ENCODE peak calls at places on chromosomes 16 and 17, in four cellular contexts. U, I, X and G are unnamed samples.

GRCh38 chr17:8282345-8282744 is 6.1 kb upstream of the RANGRF start:
- DNase-seq in U (no peak), I (no peak), X (no peak), G (no peak)

GRCh38 chr17:27793168-27793905 is 7.0 kb downstream of the NOS2 start:
- DNase-seq in U (no peak), I (peak), X (peak), G (peak)

GRCh38 chr17:46072998-46073397 is 73.9 kb downstream of the STH start:
- DNase-seq in U (peak), I (peak), X (no peak), G (no peak)

GRCh38 chr17:18224053-18224427 is 1.4 kb upstream of the LLGL1 start:
- DNase-seq in U (no peak), I (no peak), X (no peak), G (peak)

GRCh38 chr16:66735891-66736290 is 15.5 kb downstream of the DYNC1LI2 start:
- DNase-seq in U (no peak), I (no peak), X (no peak), G (no peak)

GRCh38 chr16:57260294-57260929 is 15.4 kb downstream of the ARL2BP start:
- DNase-seq in U (peak), I (peak), X (peak), G (peak)

GRCh38 chr17:77829871-77830799 is 128.4 kb upstream of the TNRC6C start:
- DNase-seq in U (peak), I (no peak), X (no peak), G (no peak)

GRCh38 chr16:87016636-87017035 is 300.6 kb downstream of the C16orf95 start:
- DNase-seq in U (no peak), I (no peak), X (no peak), G (no peak)

GRCh38 chr17:40803617-40804082 is 3.9 kb upstream of the KRT28 start:
- DNase-seq in U (peak), I (peak), X (peak), G (peak)

GRCh38 chr17:45307290-45308015 is 9.4 kb downstream of the MAP3K14 start:
- DNase-seq in U (peak), I (no peak), X (no peak), G (no peak)

GRCh38 chr16:66342294-66342900 is 24.1 kb upstream of the CDH5 start:
- DNase-seq in U (no peak), I (peak), X (peak), G (peak)

GRCh38 chr17:57447357-57448019 is 191.2 kb downstream of the MSI2 start:
- DNase-seq in U (no peak), I (no peak), X (no peak), G (no peak)

GRCh38 chr17:82103588-82104451 is 5.8 kb upstream of the FASN start:
- DNase-seq in U (no peak), I (peak), X (peak), G (peak)

GRCh38 chr17:43570518-43570928 is 24.4 kb upstream of the ETV4 start:
- DNase-seq in U (peak), I (no peak), X (no peak), G (no peak)

GRCh38 chr17:19833914-19834313 is 33.8 kb downstream of the ULK2 start:
- DNase-seq in U (peak), I (peak), X (no peak), G (no peak)

GRCh38 chr16:81581107-81581506 is 136.5 kb downstream of the CMIP start:
- DNase-seq in U (no peak), I (no peak), X (no peak), G (no peak)

GRCh38 chr17:12415031-12415430 is 250.7 kb upstream of the MYOCD start:
- DNase-seq in U (peak), I (peak), X (no peak), G (peak)

GRCh38 chr17:64498308-64499203 is 1.7 kb upstream of the POLG2 start:
- DNase-seq in U (no peak), I (no peak), X (no peak), G (no peak)

GRCh38 chr16:65038125-65038524 is 83.7 kb downstream of the CDH11 start:
- DNase-seq in U (peak), I (peak), X (no peak), G (no peak)

GRCh38 chr17:35432176-35433074 is at the start of gene SLFN12:
- DNase-seq in U (peak), I (peak), X (peak), G (peak)

GRCh38 chr16:28549301-28549899 is 4.3 kb upstream of the SGF29 start:
- DNase-seq in U (peak), I (no peak), X (no peak), G (no peak)

GRCh38 chr17:77266891-77267341 is 126.1 kb downstream of the SEC14L1 start:
- DNase-seq in U (peak), I (peak), X (peak), G (peak)

GRCh38 chr17:22694362-22695227 is 1002.3 kb downstream of the KCNJ18 start:
- DNase-seq in U (no peak), I (no peak), X (peak), G (no peak)

GRCh38 chr17:31068291-31068690 is 26.5 kb upstream of the NF1 start:
- DNase-seq in U (peak), I (peak), X (peak), G (peak)

GRCh38 chr16:15539197-15539596 is 103.8 kb downstream of the MARF1 start:
- DNase-seq in U (no peak), I (peak), X (peak), G (peak)

GRCh38 chr17:72387487-72387886 is 266.7 kb downstream of the SOX9 start:
- DNase-seq in U (peak), I (peak), X (no peak), G (no peak)

GRCh38 chr17:77445908-77446535 is 305.3 kb downstream of the SEC14L1 start:
- DNase-seq in U (peak), I (no peak), X (no peak), G (no peak)

GRCh38 chr16:88700322-88700635 is 5.9 kb downstream of the RNF166 start:
- DNase-seq in U (no peak), I (no peak), X (no peak), G (no peak)

GRCh38 chr17:42720996-42721583 is 23.8 kb downstream of the EZH1 start:
- DNase-seq in U (peak), I (peak), X (no peak), G (no peak)

GRCh38 chr16:68737730-68738590 is 868 bp downstream of the CDH1 start:
- DNase-seq in U (no peak), I (no peak), X (peak), G (no peak)

GRCh38 chr16:1133810-1134520 is 18.9 kb upstream of the CACNA1H start:
- DNase-seq in U (no peak), I (no peak), X (no peak), G (no peak)
- H4K5ac ChIP-seq in U (no peak), I (no peak), X (no peak), G (no peak)

DNA sequence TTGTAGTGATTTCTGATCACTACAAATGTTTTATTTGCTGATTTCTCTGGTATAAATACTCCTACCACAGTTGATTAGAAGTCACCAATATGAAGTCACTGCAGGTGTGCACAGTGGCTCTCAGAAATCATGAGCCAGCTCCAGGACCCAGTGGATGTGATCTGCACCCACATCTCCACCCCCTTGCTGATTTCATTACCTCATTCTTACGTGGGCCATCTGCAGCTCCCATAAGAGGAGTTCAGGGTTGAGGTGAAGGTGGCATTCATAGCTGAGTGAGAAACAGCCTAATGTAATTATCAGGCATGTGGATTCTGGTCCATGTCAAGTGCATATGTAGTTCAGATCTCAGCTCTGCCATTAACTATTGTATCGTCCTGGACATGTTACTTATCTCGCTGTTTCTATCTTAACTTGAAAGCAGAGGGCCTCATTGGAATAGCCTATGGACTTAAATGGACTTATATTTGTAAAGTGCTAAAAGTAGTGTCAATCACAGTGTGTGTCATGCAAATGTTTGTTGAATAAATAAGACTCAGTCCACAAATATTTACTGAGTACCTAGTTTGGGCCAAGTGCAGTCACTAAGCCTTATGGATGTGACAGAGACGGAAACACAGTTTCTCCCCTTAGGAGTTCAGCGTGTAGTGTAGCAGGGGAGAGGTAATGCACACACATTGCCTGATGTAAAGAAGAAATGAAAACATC is 40.7 kb upstream of the ZKSCAN2 start:
- DNase-seq in U (no peak), I (no peak), X (no peak), G (no peak)
- H4K5ac ChIP-seq in U (no peak), I (no peak), X (no peak), G (no peak)

GRCh38 chr16:50502616-50503000 is 45.6 kb upstream of the NKD1 start:
- DNase-seq in U (no peak), I (no peak), X (no peak), G (no peak)
- H4K5ac ChIP-seq in U (no peak), I (no peak), X (no peak), G (no peak)

DNA sequence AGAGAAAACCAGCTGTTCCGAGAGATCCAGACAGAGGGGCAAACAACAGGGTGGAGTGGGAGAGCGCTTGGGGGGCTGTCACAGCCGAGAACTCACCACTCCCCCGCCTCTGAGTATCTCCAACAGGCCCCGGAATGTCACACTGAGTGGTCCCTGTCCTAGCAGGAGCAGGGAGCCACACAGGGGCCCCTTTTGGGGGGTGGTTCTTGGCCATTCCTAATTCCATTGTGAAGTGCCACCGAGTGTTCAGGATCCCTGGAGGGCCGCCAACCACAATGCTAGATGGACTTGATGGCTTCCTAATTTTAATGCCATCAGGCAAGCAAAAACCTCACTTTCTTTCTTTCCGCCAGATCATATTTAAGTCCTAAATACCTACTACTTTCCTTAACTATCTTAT is 16.8 kb downstream of the ABCA3 start:
- DNase-seq in U (no peak), I (no peak), X (no peak), G (no peak)
- H4K5ac ChIP-seq in U (no peak), I (no peak), X (no peak), G (no peak)